ENCODE peak calls at places on chromosome 21, in six cellular contexts. Y is NCI-H1105; J is heart left ventricle; G is Right ventricle myocardium superior; A is stimulated activated naive CD4-positive, alpha-beta T cell; T is GM13977. D is an unnamed sample.

GRCh38 chr21:22056904-22057303 is 1058.7 kb downstream of the NCAM2 start:
- DNase-seq in Y (no peak), J (no peak), G (no peak), A (no peak), T (no peak), D (no peak)

GRCh38 chr21:28601708-28602107 is 391.0 kb downstream of the LTN1 start:
- DNase-seq in Y (no peak), J (no peak), G (no peak), A (no peak), T (no peak), D (no peak)

GRCh38 chr21:42397291-42398129 is 1.7 kb upstream of the TMPRSS3 start:
- DNase-seq in Y (no peak), J (no peak), G (no peak), A (no peak), T (no peak), D (no peak)

GRCh38 chr21:46561448-46562095 is 43.3 kb downstream of the S100B start:
- DNase-seq in Y (no peak), J (no peak), G (no peak), A (no peak), T (no peak), D (no peak)

GRCh38 chr21:45818904-45819285 is 162.7 kb upstream of the COL6A1 start:
- DNase-seq in Y (no peak), J (no peak), G (no peak), A (peak; percentile 4), T (peak; percentile 43), D (no peak)

GRCh38 chr21:43362306-43362927 is 64.5 kb downstream of the SIK1 start:
- DNase-seq in Y (no peak), J (peak; percentile 88), G (peak; percentile 83), A (peak; percentile 88), T (peak; percentile 71), D (peak; percentile 88)

GRCh38 chr21:46223217-46223616 is 5.4 kb downstream of the LSS start:
- DNase-seq in Y (no peak), J (no peak), G (no peak), A (no peak), T (no peak), D (no peak)

GRCh38 chr21:42231761-42232160 is 12.8 kb downstream of the ABCG1 start:
- DNase-seq in Y (no peak), J (no peak), G (no peak), A (no peak), T (no peak), D (peak; percentile 31)

GRCh38 chr21:42151148-42152074 is 67.5 kb upstream of the ABCG1 start:
- DNase-seq in Y (no peak), J (no peak), G (no peak), A (no peak), T (no peak), D (no peak)

GRCh38 chr21:45412909-45413581 is 8.1 kb downstream of the COL18A1 start:
- DNase-seq in Y (no peak), J (no peak), G (peak; percentile 39), A (no peak), T (no peak), D (peak; percentile 41)

GRCh38 chr21:44509539-44509938 is 30.5 kb downstream of the KRTAP10-1 start:
- DNase-seq in Y (peak; percentile 13), J (peak; percentile 76), G (peak; percentile 85), A (no peak), T (no peak), D (peak; percentile 46)

GRCh38 chr21:23886828-23887708 is 1720.2 kb downstream of the MRPL39 start:
- DNase-seq in Y (no peak), J (no peak), G (no peak), A (no peak), T (no peak), D (no peak)

GRCh38 chr21:42593007-42593814 is 60.2 kb upstream of the PDE9A start:
- DNase-seq in Y (peak; percentile 57), J (peak; percentile 65), G (peak; percentile 77), A (peak; percentile 46), T (peak; percentile 93), D (peak; percentile 61)

GRCh38 chr21:20108976-20109375 is 889.2 kb upstream of the NCAM2 start:
- DNase-seq in Y (no peak), J (no peak), G (no peak), A (no peak), T (no peak), D (no peak)

GRCh38 chr21:44579833-44580144 is 615 bp downstream of the KRTAP10-5 start:
- DNase-seq in Y (no peak), J (no peak), G (no peak), A (no peak), T (no peak), D (no peak)

GRCh38 chr21:42974832-42975820 is 764 bp downstream of the PKNOX1 start:
- DNase-seq in Y (peak; percentile 66), J (peak; percentile 77), G (peak; percentile 74), A (peak; percentile 68), T (peak; percentile 89), D (peak; percentile 85)

GRCh38 chr21:39097981-39098380 is 85.3 kb downstream of the PSMG1 start:
- DNase-seq in Y (no peak), J (no peak), G (no peak), A (no peak), T (no peak), D (no peak)

GRCh38 chr21:36877741-36878140 is 88.7 kb downstream of the HLCS start:
- DNase-seq in Y (no peak), J (no peak), G (no peak), A (no peak), T (no peak), D (no peak)

GRCh38 chr21:27507695-27508094 is 540.8 kb upstream of the ADAMTS5 start:
- DNase-seq in Y (no peak), J (no peak), G (no peak), A (no peak), T (no peak), D (no peak)

GRCh38 chr21:32868631-32869454 is 97.3 kb upstream of the PAXBP1 start:
- DNase-seq in Y (no peak), J (no peak), G (no peak), A (no peak), T (no peak), D (no peak)

GRCh38 chr21:33968082-33968997 is 52.7 kb upstream of the ATP5PO start:
- DNase-seq in Y (no peak), J (no peak), G (no peak), A (no peak), T (no peak), D (no peak)

GRCh38 chr21:43992121-43992520 is 20.0 kb upstream of the TRAPPC10 start:
- DNase-seq in Y (no peak), J (no peak), G (no peak), A (no peak), T (no peak), D (no peak)

GRCh38 chr21:35530726-35531125 is 481.6 kb upstream of the RUNX1 start:
- DNase-seq in Y (no peak), J (no peak), G (no peak), A (no peak), T (no peak), D (no peak)

GRCh38 chr21:45405819-45406762 is 1.1 kb downstream of the COL18A1 start:
- DNase-seq in Y (peak; percentile 15), J (no peak), G (peak; percentile 55), A (no peak), T (no peak), D (peak; percentile 56)

GRCh38 chr21:46111857-46112730 is 14.2 kb downstream of the COL6A2 start:
- DNase-seq in Y (no peak), J (peak; percentile 21), G (no peak), A (no peak), T (no peak), D (peak; percentile 15)

GRCh38 chr21:41634211-41634694 is 126.3 kb upstream of the TMPRSS2 start:
- DNase-seq in Y (no peak), J (no peak), G (no peak), A (no peak), T (no peak), D (no peak)

GRCh38 chr21:37210799-37211198 is 56.3 kb downstream of the VPS26C start:
- DNase-seq in Y (no peak), J (no peak), G (no peak), A (no peak), T (no peak), D (no peak)

GRCh38 chr21:41777934-41778815 is 11.3 kb upstream of the RIPK4 start:
- DNase-seq in Y (peak; percentile 60), J (peak; percentile 77), G (peak; percentile 91), A (no peak), T (no peak), D (peak; percentile 86)

GRCh38 chr21:46211786-46212720 is 16.5 kb downstream of the LSS start:
- DNase-seq in Y (no peak), J (peak; percentile 7), G (peak; percentile 27), A (no peak), T (no peak), D (no peak)

GRCh38 chr21:32826317-32827167 is 55.0 kb upstream of the PAXBP1 start:
- DNase-seq in Y (peak; percentile 33), J (no peak), G (no peak), A (no peak), T (peak; percentile 64), D (no peak)

GRCh38 chr21:44299085-44299457 is 782 bp upstream of the PFKL start:
- DNase-seq in Y (no peak), J (no peak), G (no peak), A (no peak), T (no peak), D (no peak)

GRCh38 chr21:32994305-32994704 is 31.4 kb upstream of the OLIG2 start:
- DNase-seq in Y (no peak), J (no peak), G (no peak), A (no peak), T (peak; percentile 32), D (no peak)

D was measured in psoas muscle.